ENCODE peak calls at places on chromosomes 5 and 9, in seven cellular contexts. X is PC-3; B is stimulated activated CD4-positive, alpha-beta T cell treated with anti-CD3 and anti-CD28 coated beads, Interleukin-2, amount 100 ng/mL, for 48 hours; R is nucleus accumbens; T is KBM-7; F is T-helper 1 cell; C is islet precursor cell. E is an unnamed sample.

GRCh38 chr9:135617538-135617900 is 21.8 kb downstream of the GLT6D1 start:
- DNase-seq in X (no peak), B (no peak), R (no peak), T (no peak), F (no peak), C (no peak), E (no peak)

GRCh38 chr5:159518361-159518760 is 188.1 kb upstream of the IL12B start:
- DNase-seq in X (peak), B (no peak), R (no peak), T (no peak), F (no peak), C (peak), E (no peak)

GRCh38 chr9:114721491-114722362 is 39.7 kb upstream of the TEX48 start:
- DNase-seq in X (peak), B (no peak), R (no peak), T (no peak), F (no peak), C (peak), E (no peak)

GRCh38 chr5:16135003-16135402 is 44.6 kb downstream of the MARCHF11 start:
- DNase-seq in X (no peak), B (no peak), R (no peak), T (no peak), F (no peak), C (no peak), E (no peak)

GRCh38 chr9:33436445-33436844 is 10.9 kb downstream of the AQP3 start:
- DNase-seq in X (no peak), B (no peak), R (no peak), T (no peak), F (no peak), C (peak), E (no peak)

GRCh38 chr9:806285-807156 is 35.0 kb upstream of the DMRT1 start:
- DNase-seq in X (peak), B (peak), R (no peak), T (peak), F (no peak), C (no peak), E (no peak)

GRCh38 chr9:130260816-130261765 is 4.5 kb upstream of the HMCN2 start:
- DNase-seq in X (no peak), B (no peak), R (no peak), T (no peak), F (no peak), C (no peak), E (no peak)

GRCh38 chr9:93911871-93912554 is 43.1 kb downstream of the BARX1 start:
- DNase-seq in X (no peak), B (no peak), R (no peak), T (no peak), F (no peak), C (no peak), E (no peak)

GRCh38 chr9:85024374-85024773 is 354.8 kb downstream of the NTRK2 start:
- DNase-seq in X (no peak), B (no peak), R (no peak), T (no peak), F (no peak), C (no peak), E (no peak)

GRCh38 chr5:174172104-174172965 is 126.8 kb downstream of the NSG2 start:
- DNase-seq in X (no peak), B (no peak), R (peak), T (no peak), F (no peak), C (peak), E (no peak)

GRCh38 chr5:154159343-154159742 is 31.2 kb upstream of the GALNT10 start:
- DNase-seq in X (peak), B (no peak), R (no peak), T (no peak), F (no peak), C (peak), E (no peak)

GRCh38 chr9:31089822-31090221 is 1294.6 kb upstream of the ACO1 start:
- DNase-seq in X (no peak), B (no peak), R (no peak), T (no peak), F (no peak), C (peak), E (no peak)

GRCh38 chr5:81167544-81167943 is 65.6 kb upstream of the CKMT2 start:
- DNase-seq in X (no peak), B (no peak), R (no peak), T (no peak), F (no peak), C (peak), E (no peak)

GRCh38 chr5:19891658-19892057 is 96.3 kb downstream of the CDH18 start:
- DNase-seq in X (peak), B (no peak), R (no peak), T (no peak), F (no peak), C (no peak), E (no peak)

GRCh38 chr5:134403951-134404350 is 7.7 kb downstream of the CDKN2AIPNL start:
- DNase-seq in X (peak), B (no peak), R (no peak), T (no peak), F (no peak), C (no peak), E (no peak)

GRCh38 chr9:136147038-136147889 is 28.6 kb upstream of the TMEM250 start:
- DNase-seq in X (no peak), B (no peak), R (no peak), T (no peak), F (no peak), C (no peak), E (no peak)

GRCh38 chr9:133727876-133728441 is 10.2 kb downstream of the SARDH start:
- DNase-seq in X (no peak), B (no peak), R (no peak), T (no peak), F (no peak), C (no peak), E (no peak)

GRCh38 chr5:21654-22233 is 70.2 kb upstream of the PLEKHG4B start:
- DNase-seq in X (peak), B (no peak), R (no peak), T (peak), F (no peak), C (no peak), E (no peak)

GRCh38 chr9:127835930-127836586 is 18.4 kb downstream of the ENG start:
- DNase-seq in X (no peak), B (no peak), R (no peak), T (peak), F (no peak), C (no peak), E (no peak)

GRCh38 chr5:175032741-175033151 is 308.4 kb downstream of the MSX2 start:
- DNase-seq in X (no peak), B (no peak), R (no peak), T (no peak), F (no peak), C (no peak), E (no peak)

GRCh38 chr5:73381587-73382411 is 66.8 kb downstream of the FOXD1 start:
- DNase-seq in X (no peak), B (no peak), R (no peak), T (no peak), F (no peak), C (no peak), E (no peak)

GRCh38 chr9:124675261-124676158 is 95.6 kb downstream of the NR6A1 start:
- DNase-seq in X (no peak), B (no peak), R (no peak), T (peak), F (no peak), C (no peak), E (no peak)

GRCh38 chr5:119743927-119744326 is 114.6 kb downstream of the FAM170A start:
- DNase-seq in X (peak), B (peak), R (no peak), T (peak), F (no peak), C (no peak), E (no peak)

GRCh38 chr9:77864096-77864889 is 167.3 kb downstream of the GNAQ start:
- DNase-seq in X (no peak), B (no peak), R (no peak), T (peak), F (no peak), C (no peak), E (no peak)

GRCh38 chr9:89884356-89885083 is 279.7 kb downstream of the GADD45G start:
- DNase-seq in X (no peak), B (no peak), R (no peak), T (no peak), F (no peak), C (peak), E (no peak)

GRCh38 chr5:157384971-157385709 is 74.9 kb upstream of the NIPAL4 start:
- DNase-seq in X (peak), B (no peak), R (peak), T (no peak), F (no peak), C (peak), E (no peak)

GRCh38 chr9:75451045-75451444 is 362.7 kb downstream of the OSTF1 start:
- DNase-seq in X (no peak), B (no peak), R (no peak), T (no peak), F (no peak), C (peak), E (no peak)

GRCh38 chr5:14164764-14165163 is 21.6 kb downstream of the TRIO start:
- DNase-seq in X (no peak), B (no peak), R (no peak), T (no peak), F (no peak), C (no peak), E (no peak)

GRCh38 chr9:655875-656274 is 185.6 kb upstream of the DMRT1 start:
- DNase-seq in X (no peak), B (no peak), R (no peak), T (no peak), F (no peak), C (no peak), E (no peak)

GRCh38 chr9:132560604-132561304 is 21.7 kb upstream of the BARHL1 start:
- DNase-seq in X (no peak), B (no peak), R (no peak), T (no peak), F (no peak), C (no peak), E (no peak)

GRCh38 chr5:133285583-133286021 is 233.8 kb downstream of the HSPA4 start:
- DNase-seq in X (peak), B (no peak), R (no peak), T (no peak), F (no peak), C (no peak), E (no peak)

GRCh38 chr5:177023247-177023703 is 779 bp downstream of the ZNF346 start:
- DNase-seq in X (peak), B (no peak), R (no peak), T (no peak), F (no peak), C (peak), E (no peak)

GRCh38 chr5:157568717-157569116 is 6.9 kb downstream of the ADAM19 start:
- DNase-seq in X (no peak), B (no peak), R (no peak), T (no peak), F (no peak), C (no peak), E (no peak)

GRCh38 chr9:133119039-133119438 is 2.0 kb downstream of the RALGDS start:
- DNase-seq in X (no peak), B (no peak), R (peak), T (no peak), F (no peak), C (no peak), E (no peak)

GRCh38 chr5:36662291-36662851 is 56.0 kb downstream of the SLC1A3 start:
- DNase-seq in X (no peak), B (no peak), R (peak), T (peak), F (no peak), C (peak), E (no peak)

GRCh38 chr5:160330212-160330611 is 17.8 kb upstream of the CCNJL start:
- DNase-seq in X (no peak), B (no peak), R (no peak), T (no peak), F (no peak), C (no peak), E (no peak)

GRCh38 chr5:139232161-139232724 is 34.1 kb upstream of the SIL1 start:
- DNase-seq in X (no peak), B (no peak), R (no peak), T (peak), F (no peak), C (no peak), E (no peak)

GRCh38 chr5:38866362-38867070 is 20.7 kb downstream of the OSMR start:
- DNase-seq in X (no peak), B (no peak), R (no peak), T (no peak), F (no peak), C (no peak), E (no peak)

GRCh38 chr5:153496835-153497234 is 6.4 kb downstream of the GRIA1 start:
- DNase-seq in X (peak), B (no peak), R (no peak), T (peak), F (no peak), C (no peak), E (no peak)

GRCh38 chr9:14865206-14865605 is 45.0 kb downstream of the FREM1 start:
- DNase-seq in X (no peak), B (no peak), R (no peak), T (no peak), F (no peak), C (no peak), E (no peak)